ENCODE peak calls at places on chromosome 18, in ten cellular contexts. One of them, this sample, is unnamed. For H3K79me2 and H3K9me3, the result is how much of the 10 kb centered on the place peaks cover.

GRCh38 chr18:22332590-22332989 is 85.1 kb downstream of the CTAGE1 start:
- DNase-seq in H9: peak
- DNase-seq in trophoblast cell: no peak
- DNase-seq in neural progenitor cell: peak
- DNase-seq in MM.1S: no peak
- DNase-seq in SK-N-SH: no peak
- DNase-seq in OCI-LY7: peak
- DNase-seq in GM23248: no peak
- DNase-seq in endothelial cell of umbilical vein: no peak
- DNase-seq in astrocyte: no peak
- DNase-seq in this sample: no peak

GRCh38 chr18:26865557-26865956 is at the start of gene AQP4:
- DNase-seq in OCI-LY7: no peak
- DNase-seq in H9: peak
- DNase-seq in SK-N-SH: no peak
- DNase-seq in trophoblast cell: no peak
- DNase-seq in endothelial cell of umbilical vein: no peak
- DNase-seq in MM.1S: no peak
- DNase-seq in GM23248: no peak
- DNase-seq in astrocyte: no peak
- DNase-seq in neural progenitor cell: peak
- DNase-seq in this sample: no peak

GRCh38 chr18:25662247-25662646 is 310.3 kb upstream of the ZNF521 start:
- DNase-seq in astrocyte: no peak
- DNase-seq in neural progenitor cell: no peak
- DNase-seq in GM23248: no peak
- DNase-seq in OCI-LY7: no peak
- DNase-seq in H9: no peak
- DNase-seq in MM.1S: no peak
- DNase-seq in endothelial cell of umbilical vein: no peak
- DNase-seq in trophoblast cell: no peak
- DNase-seq in SK-N-SH: no peak
- DNase-seq in this sample: no peak

GRCh38 chr18:69599377-69599776 is 198.7 kb downstream of the DOK6 start:
- DNase-seq in SK-N-SH: no peak
- DNase-seq in MM.1S: no peak
- DNase-seq in astrocyte: no peak
- DNase-seq in H9: no peak
- DNase-seq in OCI-LY7: no peak
- DNase-seq in GM23248: no peak
- DNase-seq in endothelial cell of umbilical vein: no peak
- DNase-seq in neural progenitor cell: no peak
- DNase-seq in trophoblast cell: no peak
- DNase-seq in this sample: no peak

GRCh38 chr18:23468753-23469459 is 15.8 kb downstream of the RIOK3 start:
- DNase-seq in H9: no peak
- DNase-seq in SK-N-SH: no peak
- DNase-seq in neural progenitor cell: no peak
- DNase-seq in MM.1S: no peak
- DNase-seq in astrocyte: no peak
- DNase-seq in GM23248: no peak
- DNase-seq in endothelial cell of umbilical vein: no peak
- DNase-seq in OCI-LY7: no peak
- DNase-seq in trophoblast cell: no peak
- DNase-seq in this sample: no peak

GRCh38 chr18:11154369-11154982 is 5.1 kb upstream of the PIEZO2 start:
- DNase-seq in SK-N-SH: no peak
- DNase-seq in MM.1S: peak
- DNase-seq in astrocyte: peak
- DNase-seq in neural progenitor cell: peak
- DNase-seq in OCI-LY7: peak
- DNase-seq in H9: no peak
- DNase-seq in trophoblast cell: peak
- DNase-seq in endothelial cell of umbilical vein: peak
- DNase-seq in GM23248: peak
- DNase-seq in this sample: no peak

GRCh38 chr18:65567372-65567771 is 183.4 kb upstream of the CDH7 start:
- DNase-seq in H9: no peak
- DNase-seq in SK-N-SH: peak
- DNase-seq in endothelial cell of umbilical vein: no peak
- DNase-seq in OCI-LY7: no peak
- DNase-seq in trophoblast cell: peak
- DNase-seq in astrocyte: no peak
- DNase-seq in MM.1S: no peak
- DNase-seq in neural progenitor cell: peak
- DNase-seq in GM23248: no peak
- DNase-seq in this sample: no peak

GRCh38 chr18:60197233-60197632 is 175.3 kb downstream of the MC4R start:
- DNase-seq in astrocyte: no peak
- DNase-seq in trophoblast cell: no peak
- DNase-seq in OCI-LY7: no peak
- DNase-seq in H9: no peak
- DNase-seq in MM.1S: no peak
- DNase-seq in GM23248: no peak
- DNase-seq in neural progenitor cell: no peak
- DNase-seq in endothelial cell of umbilical vein: no peak
- DNase-seq in SK-N-SH: no peak
- DNase-seq in this sample: no peak

GRCh38 chr18:64893349-64893748 is 744.5 kb upstream of the LINC00305 start:
- DNase-seq in MM.1S: no peak
- DNase-seq in trophoblast cell: no peak
- DNase-seq in neural progenitor cell: peak
- DNase-seq in SK-N-SH: no peak
- DNase-seq in OCI-LY7: no peak
- DNase-seq in H9: no peak
- DNase-seq in GM23248: no peak
- DNase-seq in astrocyte: no peak
- DNase-seq in endothelial cell of umbilical vein: no peak
- DNase-seq in this sample: no peak

GRCh38 chr18:25454728-25455127 is 102.8 kb upstream of the ZNF521 start:
- DNase-seq in trophoblast cell: no peak
- DNase-seq in neural progenitor cell: no peak
- DNase-seq in SK-N-SH: no peak
- DNase-seq in H9: no peak
- DNase-seq in endothelial cell of umbilical vein: no peak
- DNase-seq in astrocyte: no peak
- DNase-seq in MM.1S: no peak
- DNase-seq in OCI-LY7: no peak
- DNase-seq in GM23248: no peak
- DNase-seq in this sample: no peak

GRCh38 chr18:46334200-46334553 is 230.0 kb downstream of the HAUS1 start:
- DNase-seq in SK-N-SH: no peak
- DNase-seq in GM23248: peak
- DNase-seq in OCI-LY7: no peak
- DNase-seq in trophoblast cell: peak
- DNase-seq in H9: no peak
- DNase-seq in neural progenitor cell: no peak
- DNase-seq in endothelial cell of umbilical vein: no peak
- DNase-seq in astrocyte: no peak
- DNase-seq in MM.1S: no peak
- DNase-seq in this sample: no peak

GRCh38 chr18:62485684-62486083 is 37.1 kb upstream of the ZCCHC2 start:
- DNase-seq in astrocyte: peak
- DNase-seq in OCI-LY7: no peak
- DNase-seq in MM.1S: no peak
- DNase-seq in neural progenitor cell: no peak
- DNase-seq in H9: no peak
- DNase-seq in SK-N-SH: no peak
- DNase-seq in GM23248: peak
- DNase-seq in trophoblast cell: peak
- DNase-seq in endothelial cell of umbilical vein: peak
- DNase-seq in this sample: peak

GRCh38 chr18:2466978-2467377 is 104.3 kb downstream of the METTL4 start:
- DNase-seq in trophoblast cell: no peak
- DNase-seq in GM23248: no peak
- DNase-seq in MM.1S: no peak
- DNase-seq in neural progenitor cell: no peak
- DNase-seq in H9: no peak
- DNase-seq in SK-N-SH: no peak
- DNase-seq in endothelial cell of umbilical vein: no peak
- DNase-seq in OCI-LY7: no peak
- DNase-seq in astrocyte: no peak
- DNase-seq in this sample: no peak

GRCh38 chr18:56662502-56662901 is 11.3 kb downstream of the WDR7 start:
- DNase-seq in astrocyte: no peak
- DNase-seq in H9: no peak
- DNase-seq in MM.1S: no peak
- DNase-seq in neural progenitor cell: no peak
- DNase-seq in OCI-LY7: no peak
- DNase-seq in GM23248: no peak
- DNase-seq in endothelial cell of umbilical vein: no peak
- DNase-seq in trophoblast cell: no peak
- DNase-seq in SK-N-SH: no peak
- DNase-seq in this sample: no peak
- H3K79me2 ChIP-seq in astrocyte: under half
- H3K79me2 ChIP-seq in H9: under half
- H3K79me2 ChIP-seq in MM.1S: half or more
- H3K79me2 ChIP-seq in neural progenitor cell: under half
- H3K79me2 ChIP-seq in OCI-LY7: under half
- H3K79me2 ChIP-seq in GM23248: half or more
- H3K79me2 ChIP-seq in endothelial cell of umbilical vein: under half
- H3K79me2 ChIP-seq in trophoblast cell: under half
- H3K79me2 ChIP-seq in SK-N-SH: under half
- H3K79me2 ChIP-seq in this sample: under half

DNA sequence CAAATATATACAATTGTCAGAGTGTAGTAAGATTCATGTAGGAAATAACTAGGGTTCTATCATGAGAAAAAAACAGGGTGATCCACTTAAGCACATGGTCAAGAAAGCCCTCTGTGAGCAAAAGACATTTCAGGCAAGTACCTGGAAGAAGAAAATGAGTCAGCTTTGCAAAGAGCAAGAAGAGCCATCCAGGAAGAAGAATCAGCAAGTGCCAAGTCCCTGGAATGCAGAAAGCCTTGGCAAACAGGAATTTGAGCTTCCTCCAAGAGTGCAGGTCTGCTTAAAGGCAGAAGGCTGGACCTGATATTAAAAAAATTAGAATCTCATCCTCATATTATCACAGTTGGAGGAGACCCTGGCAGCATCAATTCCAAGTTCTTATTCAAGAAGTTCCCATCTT is 188.5 kb upstream of the CELF4 start:
- DNase-seq in astrocyte: no peak
- DNase-seq in neural progenitor cell: no peak
- DNase-seq in OCI-LY7: no peak
- DNase-seq in GM23248: no peak
- DNase-seq in trophoblast cell: no peak
- DNase-seq in H9: no peak
- DNase-seq in endothelial cell of umbilical vein: no peak
- DNase-seq in MM.1S: no peak
- DNase-seq in SK-N-SH: no peak
- DNase-seq in this sample: no peak
- H3K4me2 ChIP-seq in astrocyte: no peak
- H3K4me2 ChIP-seq in neural progenitor cell: no peak
- H3K4me2 ChIP-seq in OCI-LY7: no peak
- H3K4me2 ChIP-seq in GM23248: no peak
- H3K4me2 ChIP-seq in trophoblast cell: no peak
- H3K4me2 ChIP-seq in H9: no peak
- H3K4me2 ChIP-seq in endothelial cell of umbilical vein: no peak
- H3K4me2 ChIP-seq in MM.1S: no peak
- H3K4me2 ChIP-seq in SK-N-SH: no peak
- H3K4me2 ChIP-seq in this sample: no peak

GRCh38 chr18:71114550-71115210 is 825.8 kb downstream of the SOCS6 start:
- DNase-seq in SK-N-SH: no peak
- DNase-seq in OCI-LY7: no peak
- DNase-seq in neural progenitor cell: no peak
- DNase-seq in H9: no peak
- DNase-seq in MM.1S: no peak
- DNase-seq in astrocyte: no peak
- DNase-seq in trophoblast cell: no peak
- DNase-seq in endothelial cell of umbilical vein: no peak
- DNase-seq in GM23248: no peak
- DNase-seq in this sample: no peak
- H3K9me3 ChIP-seq in SK-N-SH: under half
- H3K9me3 ChIP-seq in OCI-LY7: under half
- H3K9me3 ChIP-seq in neural progenitor cell: under half
- H3K9me3 ChIP-seq in H9: under half
- H3K9me3 ChIP-seq in MM.1S: under half
- H3K9me3 ChIP-seq in astrocyte: under half
- H3K9me3 ChIP-seq in trophoblast cell: under half
- H3K9me3 ChIP-seq in endothelial cell of umbilical vein: under half
- H3K9me3 ChIP-seq in GM23248: under half
- H3K9me3 ChIP-seq in this sample: under half

GRCh38 chr18:48570313-48570712 is 31.5 kb downstream of the CTIF start:
- DNase-seq in OCI-LY7: no peak
- DNase-seq in H9: no peak
- DNase-seq in neural progenitor cell: no peak
- DNase-seq in astrocyte: no peak
- DNase-seq in endothelial cell of umbilical vein: no peak
- DNase-seq in trophoblast cell: no peak
- DNase-seq in MM.1S: no peak
- DNase-seq in SK-N-SH: no peak
- DNase-seq in GM23248: no peak
- DNase-seq in this sample: no peak

GRCh38 chr18:48569139-48569914 is 30.5 kb downstream of the CTIF start:
- DNase-seq in SK-N-SH: no peak
- DNase-seq in GM23248: no peak
- DNase-seq in endothelial cell of umbilical vein: no peak
- DNase-seq in MM.1S: no peak
- DNase-seq in OCI-LY7: no peak
- DNase-seq in neural progenitor cell: no peak
- DNase-seq in astrocyte: no peak
- DNase-seq in H9: no peak
- DNase-seq in trophoblast cell: no peak
- DNase-seq in this sample: no peak

GRCh38 chr18:48571619-48572384 is 33.0 kb downstream of the CTIF start:
- DNase-seq in H9: no peak
- DNase-seq in neural progenitor cell: no peak
- DNase-seq in endothelial cell of umbilical vein: no peak
- DNase-seq in astrocyte: no peak
- DNase-seq in OCI-LY7: no peak
- DNase-seq in GM23248: peak
- DNase-seq in MM.1S: no peak
- DNase-seq in trophoblast cell: no peak
- DNase-seq in SK-N-SH: no peak
- DNase-seq in this sample: no peak

GRCh38 chr18:48567388-48567787 is 28.6 kb downstream of the CTIF start:
- DNase-seq in MM.1S: no peak
- DNase-seq in astrocyte: no peak
- DNase-seq in SK-N-SH: no peak
- DNase-seq in GM23248: no peak
- DNase-seq in trophoblast cell: no peak
- DNase-seq in endothelial cell of umbilical vein: no peak
- DNase-seq in OCI-LY7: no peak
- DNase-seq in H9: no peak
- DNase-seq in neural progenitor cell: no peak
- DNase-seq in this sample: no peak

GRCh38 chr18:48569915-48570264 is 31.1 kb downstream of the CTIF start:
- DNase-seq in GM23248: no peak
- DNase-seq in endothelial cell of umbilical vein: no peak
- DNase-seq in astrocyte: no peak
- DNase-seq in H9: no peak
- DNase-seq in OCI-LY7: no peak
- DNase-seq in neural progenitor cell: no peak
- DNase-seq in MM.1S: no peak
- DNase-seq in trophoblast cell: no peak
- DNase-seq in SK-N-SH: no peak
- DNase-seq in this sample: no peak
- H3K79me2 ChIP-seq in GM23248: half or more
- H3K79me2 ChIP-seq in endothelial cell of umbilical vein: under half
- H3K79me2 ChIP-seq in astrocyte: half or more
- H3K79me2 ChIP-seq in H9: under half
- H3K79me2 ChIP-seq in OCI-LY7: under half
- H3K79me2 ChIP-seq in neural progenitor cell: under half
- H3K79me2 ChIP-seq in MM.1S: under half
- H3K79me2 ChIP-seq in trophoblast cell: under half
- H3K79me2 ChIP-seq in SK-N-SH: half or more
- H3K79me2 ChIP-seq in this sample: half or more

This sample was measured in keratinocyte.